ENCODE peak calls at places on chromosomes 11 and 22, in six cellular contexts. One of them, this sample, is unnamed.

GRCh38 chr11:8066911-8067455 is 14.0 kb upstream of the TUB start:
- DNase-seq in SW 1271: no peak
- DNase-seq in stimulated activated CD8-positive, alpha-beta memory T cell treated with anti-CD3 and anti-CD28 coated beads, Interleukin-2, amount 100 ng/mL, for 1 hour: no peak
- DNase-seq in H54: no peak
- DNase-seq in LoVo: no peak
- DNase-seq in fibroblast of the aortic adventitia: peak; percentile 65
- DNase-seq in this sample: no peak

GRCh38 chr22:50529416-50530279 is at the start of gene TYMP:
- DNase-seq in SW 1271: no peak
- DNase-seq in stimulated activated CD8-positive, alpha-beta memory T cell treated with anti-CD3 and anti-CD28 coated beads, Interleukin-2, amount 100 ng/mL, for 1 hour: no peak
- DNase-seq in H54: no peak
- DNase-seq in LoVo: peak; percentile 65
- DNase-seq in fibroblast of the aortic adventitia: peak; percentile 29
- DNase-seq in this sample: peak; percentile 64

GRCh38 chr22:41845380-41846267 is 12.7 kb downstream of the SREBF2 start:
- DNase-seq in SW 1271: no peak
- DNase-seq in stimulated activated CD8-positive, alpha-beta memory T cell treated with anti-CD3 and anti-CD28 coated beads, Interleukin-2, amount 100 ng/mL, for 1 hour: no peak
- DNase-seq in H54: no peak
- DNase-seq in LoVo: no peak
- DNase-seq in fibroblast of the aortic adventitia: peak; percentile 13
- DNase-seq in this sample: no peak

GRCh38 chr11:91435694-91436375 is 788.8 kb upstream of the FAT3 start:
- DNase-seq in SW 1271: no peak
- DNase-seq in stimulated activated CD8-positive, alpha-beta memory T cell treated with anti-CD3 and anti-CD28 coated beads, Interleukin-2, amount 100 ng/mL, for 1 hour: no peak
- DNase-seq in H54: no peak
- DNase-seq in LoVo: no peak
- DNase-seq in fibroblast of the aortic adventitia: no peak
- DNase-seq in this sample: no peak

GRCh38 chr11:111963786-111964385 is 26.7 kb downstream of the DIXDC1 start:
- DNase-seq in SW 1271: no peak
- DNase-seq in stimulated activated CD8-positive, alpha-beta memory T cell treated with anti-CD3 and anti-CD28 coated beads, Interleukin-2, amount 100 ng/mL, for 1 hour: no peak
- DNase-seq in H54: no peak
- DNase-seq in LoVo: no peak
- DNase-seq in fibroblast of the aortic adventitia: no peak
- DNase-seq in this sample: no peak

GRCh38 chr11:64850979-64851567 is 6.6 kb upstream of the CDC42BPG start:
- DNase-seq in SW 1271: no peak
- DNase-seq in stimulated activated CD8-positive, alpha-beta memory T cell treated with anti-CD3 and anti-CD28 coated beads, Interleukin-2, amount 100 ng/mL, for 1 hour: no peak
- DNase-seq in H54: no peak
- DNase-seq in LoVo: no peak
- DNase-seq in fibroblast of the aortic adventitia: no peak
- DNase-seq in this sample: no peak

GRCh38 chr11:2257023-2257700 is 13.2 kb downstream of the ASCL2 start:
- DNase-seq in SW 1271: no peak
- DNase-seq in stimulated activated CD8-positive, alpha-beta memory T cell treated with anti-CD3 and anti-CD28 coated beads, Interleukin-2, amount 100 ng/mL, for 1 hour: no peak
- DNase-seq in H54: no peak
- DNase-seq in LoVo: no peak
- DNase-seq in fibroblast of the aortic adventitia: no peak
- DNase-seq in this sample: no peak

GRCh38 chr22:19886605-19887250 is 32.1 kb upstream of the GNB1L start:
- DNase-seq in SW 1271: no peak
- DNase-seq in stimulated activated CD8-positive, alpha-beta memory T cell treated with anti-CD3 and anti-CD28 coated beads, Interleukin-2, amount 100 ng/mL, for 1 hour: no peak
- DNase-seq in H54: no peak
- DNase-seq in LoVo: no peak
- DNase-seq in fibroblast of the aortic adventitia: peak; percentile 38
- DNase-seq in this sample: no peak

GRCh38 chr11:48005878-48006277 is 25.5 kb downstream of the PTPRJ start:
- DNase-seq in SW 1271: no peak
- DNase-seq in stimulated activated CD8-positive, alpha-beta memory T cell treated with anti-CD3 and anti-CD28 coated beads, Interleukin-2, amount 100 ng/mL, for 1 hour: no peak
- DNase-seq in H54: no peak
- DNase-seq in LoVo: no peak
- DNase-seq in fibroblast of the aortic adventitia: no peak
- DNase-seq in this sample: no peak

GRCh38 chr22:48782817-48783511 is 1044.7 kb downstream of the BRD1 start:
- DNase-seq in SW 1271: no peak
- DNase-seq in stimulated activated CD8-positive, alpha-beta memory T cell treated with anti-CD3 and anti-CD28 coated beads, Interleukin-2, amount 100 ng/mL, for 1 hour: no peak
- DNase-seq in H54: no peak
- DNase-seq in LoVo: no peak
- DNase-seq in fibroblast of the aortic adventitia: no peak
- DNase-seq in this sample: no peak

GRCh38 chr11:132439711-132440300 is 1069.4 kb downstream of the NTM start:
- DNase-seq in SW 1271: no peak
- DNase-seq in stimulated activated CD8-positive, alpha-beta memory T cell treated with anti-CD3 and anti-CD28 coated beads, Interleukin-2, amount 100 ng/mL, for 1 hour: no peak
- DNase-seq in H54: no peak
- DNase-seq in LoVo: no peak
- DNase-seq in fibroblast of the aortic adventitia: no peak
- DNase-seq in this sample: no peak

GRCh38 chr11:3723014-3723708 is 52.0 kb upstream of the CHRNA10 start:
- DNase-seq in SW 1271: peak; percentile 39
- DNase-seq in stimulated activated CD8-positive, alpha-beta memory T cell treated with anti-CD3 and anti-CD28 coated beads, Interleukin-2, amount 100 ng/mL, for 1 hour: no peak
- DNase-seq in H54: peak; percentile 53
- DNase-seq in LoVo: no peak
- DNase-seq in fibroblast of the aortic adventitia: peak; percentile 99
- DNase-seq in this sample: no peak

GRCh38 chr11:123696183-123696582 is 41.8 kb upstream of the SCN3B start:
- DNase-seq in SW 1271: no peak
- DNase-seq in stimulated activated CD8-positive, alpha-beta memory T cell treated with anti-CD3 and anti-CD28 coated beads, Interleukin-2, amount 100 ng/mL, for 1 hour: no peak
- DNase-seq in H54: no peak
- DNase-seq in LoVo: no peak
- DNase-seq in fibroblast of the aortic adventitia: no peak
- DNase-seq in this sample: no peak

GRCh38 chr11:94885133-94885532 is 88.2 kb downstream of the CWC15 start:
- DNase-seq in SW 1271: no peak
- DNase-seq in stimulated activated CD8-positive, alpha-beta memory T cell treated with anti-CD3 and anti-CD28 coated beads, Interleukin-2, amount 100 ng/mL, for 1 hour: no peak
- DNase-seq in H54: no peak
- DNase-seq in LoVo: no peak
- DNase-seq in fibroblast of the aortic adventitia: no peak
- DNase-seq in this sample: no peak

GRCh38 chr11:113493205-113493604 is 18.0 kb upstream of the DRD2 start:
- DNase-seq in SW 1271: no peak
- DNase-seq in stimulated activated CD8-positive, alpha-beta memory T cell treated with anti-CD3 and anti-CD28 coated beads, Interleukin-2, amount 100 ng/mL, for 1 hour: no peak
- DNase-seq in H54: no peak
- DNase-seq in LoVo: no peak
- DNase-seq in fibroblast of the aortic adventitia: no peak
- DNase-seq in this sample: no peak

GRCh38 chr22:39296981-39297489 is 22.4 kb downstream of the RPL3 start:
- DNase-seq in SW 1271: no peak
- DNase-seq in stimulated activated CD8-positive, alpha-beta memory T cell treated with anti-CD3 and anti-CD28 coated beads, Interleukin-2, amount 100 ng/mL, for 1 hour: no peak
- DNase-seq in H54: no peak
- DNase-seq in LoVo: no peak
- DNase-seq in fibroblast of the aortic adventitia: no peak
- DNase-seq in this sample: peak; percentile 80

GRCh38 chr22:17772249-17772962 is 1.9 kb downstream of the BID start:
- DNase-seq in SW 1271: no peak
- DNase-seq in stimulated activated CD8-positive, alpha-beta memory T cell treated with anti-CD3 and anti-CD28 coated beads, Interleukin-2, amount 100 ng/mL, for 1 hour: no peak
- DNase-seq in H54: peak; percentile 37
- DNase-seq in LoVo: no peak
- DNase-seq in fibroblast of the aortic adventitia: no peak
- DNase-seq in this sample: no peak

GRCh38 chr11:64874841-64875240 is 3.6 kb downstream of the EHD1 start:
- DNase-seq in SW 1271: no peak
- DNase-seq in stimulated activated CD8-positive, alpha-beta memory T cell treated with anti-CD3 and anti-CD28 coated beads, Interleukin-2, amount 100 ng/mL, for 1 hour: no peak
- DNase-seq in H54: no peak
- DNase-seq in LoVo: no peak
- DNase-seq in fibroblast of the aortic adventitia: no peak
- DNase-seq in this sample: no peak

GRCh38 chr11:75911459-75911858 is 96.4 kb downstream of the UVRAG start:
- DNase-seq in SW 1271: no peak
- DNase-seq in stimulated activated CD8-positive, alpha-beta memory T cell treated with anti-CD3 and anti-CD28 coated beads, Interleukin-2, amount 100 ng/mL, for 1 hour: no peak
- DNase-seq in H54: no peak
- DNase-seq in LoVo: no peak
- DNase-seq in fibroblast of the aortic adventitia: no peak
- DNase-seq in this sample: no peak

GRCh38 chr11:2963112-2963754 is 28.9 kb downstream of the NAP1L4 start:
- DNase-seq in SW 1271: no peak
- DNase-seq in stimulated activated CD8-positive, alpha-beta memory T cell treated with anti-CD3 and anti-CD28 coated beads, Interleukin-2, amount 100 ng/mL, for 1 hour: no peak
- DNase-seq in H54: no peak
- DNase-seq in LoVo: no peak
- DNase-seq in fibroblast of the aortic adventitia: no peak
- DNase-seq in this sample: no peak

GRCh38 chr22:30024231-30024630 is 56.0 kb upstream of the HORMAD2 start:
- DNase-seq in SW 1271: no peak
- DNase-seq in stimulated activated CD8-positive, alpha-beta memory T cell treated with anti-CD3 and anti-CD28 coated beads, Interleukin-2, amount 100 ng/mL, for 1 hour: no peak
- DNase-seq in H54: no peak
- DNase-seq in LoVo: no peak
- DNase-seq in fibroblast of the aortic adventitia: no peak
- DNase-seq in this sample: no peak

GRCh38 chr22:37338539-37339246 is 56.4 kb downstream of the CYTH4 start:
- DNase-seq in SW 1271: no peak
- DNase-seq in stimulated activated CD8-positive, alpha-beta memory T cell treated with anti-CD3 and anti-CD28 coated beads, Interleukin-2, amount 100 ng/mL, for 1 hour: no peak
- DNase-seq in H54: no peak
- DNase-seq in LoVo: no peak
- DNase-seq in fibroblast of the aortic adventitia: no peak
- DNase-seq in this sample: no peak

GRCh38 chr11:2214527-2215229 is 43.1 kb upstream of the TH start:
- DNase-seq in SW 1271: no peak
- DNase-seq in stimulated activated CD8-positive, alpha-beta memory T cell treated with anti-CD3 and anti-CD28 coated beads, Interleukin-2, amount 100 ng/mL, for 1 hour: no peak
- DNase-seq in H54: no peak
- DNase-seq in LoVo: no peak
- DNase-seq in fibroblast of the aortic adventitia: no peak
- DNase-seq in this sample: peak; percentile 69

GRCh38 chr22:30205281-30206115 is 41.1 kb downstream of the LIF start:
- DNase-seq in SW 1271: no peak
- DNase-seq in stimulated activated CD8-positive, alpha-beta memory T cell treated with anti-CD3 and anti-CD28 coated beads, Interleukin-2, amount 100 ng/mL, for 1 hour: no peak
- DNase-seq in H54: peak; percentile 52
- DNase-seq in LoVo: no peak
- DNase-seq in fibroblast of the aortic adventitia: peak; percentile 93
- DNase-seq in this sample: no peak

GRCh38 chr11:2789791-2790580 is 90.2 kb upstream of the KCNQ1OT1 start:
- DNase-seq in SW 1271: no peak
- DNase-seq in stimulated activated CD8-positive, alpha-beta memory T cell treated with anti-CD3 and anti-CD28 coated beads, Interleukin-2, amount 100 ng/mL, for 1 hour: no peak
- DNase-seq in H54: no peak
- DNase-seq in LoVo: no peak
- DNase-seq in fibroblast of the aortic adventitia: no peak
- DNase-seq in this sample: no peak

GRCh38 chr11:34706709-34707461 is 86.0 kb downstream of the EHF start:
- DNase-seq in SW 1271: no peak
- DNase-seq in stimulated activated CD8-positive, alpha-beta memory T cell treated with anti-CD3 and anti-CD28 coated beads, Interleukin-2, amount 100 ng/mL, for 1 hour: no peak
- DNase-seq in H54: no peak
- DNase-seq in LoVo: no peak
- DNase-seq in fibroblast of the aortic adventitia: no peak
- DNase-seq in this sample: no peak

GRCh38 chr11:15826826-15827225 is 529.5 kb downstream of the SOX6 start:
- DNase-seq in SW 1271: no peak
- DNase-seq in stimulated activated CD8-positive, alpha-beta memory T cell treated with anti-CD3 and anti-CD28 coated beads, Interleukin-2, amount 100 ng/mL, for 1 hour: no peak
- DNase-seq in H54: peak; percentile 12
- DNase-seq in LoVo: no peak
- DNase-seq in fibroblast of the aortic adventitia: no peak
- DNase-seq in this sample: peak; percentile 68

GRCh38 chr11:60942207-60942606 is 9.8 kb downstream of the SLC15A3 start:
- DNase-seq in SW 1271: no peak
- DNase-seq in stimulated activated CD8-positive, alpha-beta memory T cell treated with anti-CD3 and anti-CD28 coated beads, Interleukin-2, amount 100 ng/mL, for 1 hour: no peak
- DNase-seq in H54: no peak
- DNase-seq in LoVo: no peak
- DNase-seq in fibroblast of the aortic adventitia: no peak
- DNase-seq in this sample: no peak

GRCh38 chr22:42648368-42649260 is 578 bp downstream of the CYB5R3 start:
- DNase-seq in SW 1271: no peak
- DNase-seq in stimulated activated CD8-positive, alpha-beta memory T cell treated with anti-CD3 and anti-CD28 coated beads, Interleukin-2, amount 100 ng/mL, for 1 hour: no peak
- DNase-seq in H54: peak; percentile 63
- DNase-seq in LoVo: peak; percentile 69
- DNase-seq in fibroblast of the aortic adventitia: peak; percentile 34
- DNase-seq in this sample: peak; percentile 88

GRCh38 chr22:34917239-34917638 is 148.7 kb upstream of the ISX start:
- DNase-seq in SW 1271: no peak
- DNase-seq in stimulated activated CD8-positive, alpha-beta memory T cell treated with anti-CD3 and anti-CD28 coated beads, Interleukin-2, amount 100 ng/mL, for 1 hour: no peak
- DNase-seq in H54: no peak
- DNase-seq in LoVo: no peak
- DNase-seq in fibroblast of the aortic adventitia: no peak
- DNase-seq in this sample: no peak

GRCh38 chr22:19974233-19974861 is 32.7 kb upstream of the TXNRD2 start:
- DNase-seq in SW 1271: peak; percentile 29
- DNase-seq in stimulated activated CD8-positive, alpha-beta memory T cell treated with anti-CD3 and anti-CD28 coated beads, Interleukin-2, amount 100 ng/mL, for 1 hour: no peak
- DNase-seq in H54: peak; percentile 68
- DNase-seq in LoVo: no peak
- DNase-seq in fibroblast of the aortic adventitia: peak; percentile 71
- DNase-seq in this sample: no peak

GRCh38 chr11:84384637-84385227 is 1098.6 kb upstream of the CCDC90B start:
- DNase-seq in SW 1271: no peak
- DNase-seq in stimulated activated CD8-positive, alpha-beta memory T cell treated with anti-CD3 and anti-CD28 coated beads, Interleukin-2, amount 100 ng/mL, for 1 hour: no peak
- DNase-seq in H54: no peak
- DNase-seq in LoVo: peak; percentile 54
- DNase-seq in fibroblast of the aortic adventitia: peak; percentile 77
- DNase-seq in this sample: peak; percentile 28

GRCh38 chr22:30289126-30289979 is at the start of gene CASTOR1:
- DNase-seq in SW 1271: peak; percentile 82
- DNase-seq in stimulated activated CD8-positive, alpha-beta memory T cell treated with anti-CD3 and anti-CD28 coated beads, Interleukin-2, amount 100 ng/mL, for 1 hour: peak; percentile 77
- DNase-seq in H54: peak; percentile 87
- DNase-seq in LoVo: peak; percentile 95
- DNase-seq in fibroblast of the aortic adventitia: peak; percentile 95
- DNase-seq in this sample: peak; percentile 97

GRCh38 chr22:22129387-22129786 is 115.2 kb upstream of the VPREB1 start:
- DNase-seq in SW 1271: no peak
- DNase-seq in stimulated activated CD8-positive, alpha-beta memory T cell treated with anti-CD3 and anti-CD28 coated beads, Interleukin-2, amount 100 ng/mL, for 1 hour: no peak
- DNase-seq in H54: no peak
- DNase-seq in LoVo: no peak
- DNase-seq in fibroblast of the aortic adventitia: no peak
- DNase-seq in this sample: no peak